ENCODE peak calls at places on chromosome 4, in seven cellular contexts. C, F, R, G, H, O and M are unnamed samples.
A peak's percentile ranks its signal among the peaks of the same experiment; 100 is the strongest.

GRCh38 chr4:74370912-74371311 is 6.0 kb downstream of the EREG start:
- DNase-seq in H (no peak), O (peak; percentile 20), F (no peak), R (peak; percentile 5), C (no peak), G (peak; percentile 85), M (no peak)

GRCh38 chr4:75004755-75005668 is 72.1 kb downstream of the PARM1 start:
- DNase-seq in H (no peak), C (no peak), O (no peak), F (no peak), G (no peak), R (no peak), M (peak; percentile 71)

GRCh38 chr4:186904104-186904503 is 180.4 kb upstream of the FAT1 start:
- DNase-seq in C (no peak), O (peak; percentile 51), H (no peak), F (no peak), R (no peak), G (peak; percentile 92), M (no peak)

GRCh38 chr4:86089053-86089452 is 270.8 kb downstream of the MAPK10 start:
- DNase-seq in G (no peak), H (no peak), F (no peak), C (no peak), O (no peak), R (no peak), M (no peak)

GRCh38 chr4:140856692-140857091 is 100.5 kb upstream of the TBC1D9 start:
- DNase-seq in G (peak; percentile 67), F (no peak), C (no peak), R (no peak), H (no peak), O (no peak), M (no peak)

GRCh38 chr4:151304226-151304625 is 21.2 kb downstream of the SH3D19 start:
- DNase-seq in O (no peak), H (no peak), G (no peak), R (no peak), F (no peak), C (no peak), M (no peak)

GRCh38 chr4:158630893-158631292 is 40.8 kb downstream of the C4orf46 start:
- DNase-seq in H (no peak), O (no peak), R (no peak), F (no peak), G (peak; percentile 61), C (no peak), M (no peak)

GRCh38 chr4:134276476-134276875 is 74.9 kb upstream of the PABPC4L start:
- DNase-seq in O (no peak), R (no peak), F (no peak), G (no peak), C (no peak), H (no peak), M (no peak)

GRCh38 chr4:8779371-8779988 is 92.2 kb downstream of the HMX1 start:
- DNase-seq in F (no peak), R (no peak), O (no peak), C (no peak), H (no peak), G (no peak), M (no peak)

GRCh38 chr4:36439556-36439955 is 158.1 kb downstream of the DTHD1 start:
- DNase-seq in H (no peak), R (no peak), F (no peak), C (no peak), O (no peak), G (no peak), M (no peak)

GRCh38 chr4:137685357-137685756 is 153.1 kb upstream of the PCDH18 start:
- DNase-seq in F (no peak), R (no peak), H (no peak), C (no peak), G (no peak), O (no peak), M (no peak)

GRCh38 chr4:104524591-104524990 is 29.9 kb upstream of the CXXC4 start:
- DNase-seq in O (no peak), H (no peak), R (no peak), G (peak; percentile 0), C (no peak), F (no peak), M (no peak)

GRCh38 chr4:8457646-8458045 is 17.1 kb downstream of the TRMT44 start:
- DNase-seq in G (no peak), R (no peak), O (no peak), C (no peak), H (no peak), F (no peak), M (no peak)